ENCODE peak calls at places on chromosomes 11 and 22, in eight cellular contexts. Y is anterior cingulate cortex; L is activated CD4-positive, alpha-beta T cell treated with anti-CD3 and anti-CD28 coated beads, Interleukin-2, amount 10 ng/mL, durations not matched to agents 7 days and 5 days; M is esophagus squamous epithelium; K is GM12865; S is mucosa of descending colon; P is A172; Q is NCI-H1436 treated with DMSO at 0.1 percent for 48 hours. N is an unnamed sample.

GRCh38 chr22:18996376-18996900 is 60.3 kb upstream of the PRODH start:
- DNase-seq in Y (no peak), L (no peak), M (no peak), K (no peak), S (no peak), P (no peak), Q (no peak), N (no peak)

GRCh38 chr22:22218302-22218701 is 26.3 kb upstream of the VPREB1 start:
- DNase-seq in Y (no peak), L (no peak), M (no peak), K (no peak), S (no peak), P (no peak), Q (no peak), N (no peak)

GRCh38 chr11:134762248-134763029 is 350.4 kb upstream of the B3GAT1 start:
- DNase-seq in Y (no peak), L (peak; percentile 11), M (no peak), K (no peak), S (no peak), P (no peak), Q (no peak), N (no peak)

GRCh38 chr22:50274311-50274710 is 4.1 kb upstream of the MAPK11 start:
- DNase-seq in Y (peak; percentile 48), L (peak; percentile 59), M (no peak), K (peak; percentile 71), S (peak; percentile 72), P (no peak), Q (no peak), N (peak; percentile 63)

GRCh38 chr22:37331034-37331428 is 48.7 kb downstream of the CYTH4 start:
- DNase-seq in Y (peak; percentile 33), L (no peak), M (no peak), K (no peak), S (no peak), P (no peak), Q (no peak), N (no peak)

GRCh38 chr11:128342511-128343133 is 244.7 kb downstream of the ETS1 start:
- DNase-seq in Y (no peak), L (peak; percentile 62), M (no peak), K (peak; percentile 81), S (peak; percentile 37), P (peak; percentile 56), Q (peak; percentile 50), N (no peak)

GRCh38 chr11:102293873-102294601 is 23.2 kb upstream of the BIRC3 start:
- DNase-seq in Y (no peak), L (peak; percentile 49), M (no peak), K (peak; percentile 84), S (no peak), P (peak; percentile 23), Q (no peak), N (peak; percentile 42)

GRCh38 chr22:24402460-24403192 is 24.8 kb upstream of the ADORA2A start:
- DNase-seq in Y (no peak), L (no peak), M (no peak), K (peak; percentile 58), S (peak; percentile 98), P (peak; percentile 91), Q (no peak), N (no peak)

GRCh38 chr22:39284983-39285382 is 34.4 kb downstream of the RPL3 start:
- DNase-seq in Y (no peak), L (no peak), M (no peak), K (no peak), S (no peak), P (no peak), Q (no peak), N (no peak)

GRCh38 chr11:93221539-93221938 is 23.7 kb upstream of the SLC36A4 start:
- DNase-seq in Y (no peak), L (no peak), M (no peak), K (no peak), S (peak; percentile 46), P (no peak), Q (peak; percentile 88), N (no peak)

GRCh38 chr11:132231656-132232173 is 861.3 kb downstream of the NTM start:
- DNase-seq in Y (no peak), L (no peak), M (no peak), K (no peak), S (no peak), P (no peak), Q (no peak), N (no peak)

GRCh38 chr22:30732426-30732825 is 37.8 kb downstream of the OSBP2 start:
- DNase-seq in Y (no peak), L (no peak), M (no peak), K (no peak), S (no peak), P (no peak), Q (no peak), N (no peak)

GRCh38 chr11:66904055-66904454 is 47.2 kb downstream of the LRFN4 start:
- DNase-seq in Y (no peak), L (no peak), M (no peak), K (no peak), S (peak; percentile 65), P (peak; percentile 38), Q (no peak), N (no peak)

GRCh38 chr11:30990625-30991348 is 378.8 kb downstream of the DCDC1 start:
- DNase-seq in Y (no peak), L (no peak), M (no peak), K (no peak), S (no peak), P (no peak), Q (peak; percentile 12), N (no peak)

GRCh38 chr22:26360169-26360885 is 68.7 kb upstream of the ASPHD2 start:
- DNase-seq in Y (peak; percentile 58), L (peak; percentile 65), M (no peak), K (peak; percentile 76), S (peak; percentile 83), P (peak; percentile 58), Q (no peak), N (peak; percentile 84)

GRCh38 chr11:32262367-32262766 is 171.5 kb downstream of the RCN1 start:
- DNase-seq in Y (no peak), L (no peak), M (no peak), K (no peak), S (no peak), P (no peak), Q (no peak), N (no peak)